ENCODE peak calls at places on chromosomes 6 and 20, in four cellular contexts. O is cardiac fibroblast, Y is HuH-7, N is colonic mucosa. Z is an unnamed sample.

GRCh38 chr6:158939255-158940170 is 60.5 kb downstream of the RSPH3 start:
- DNase-seq in N (peak; percentile 44), O (no peak), Y (peak; percentile 45), Z (no peak)

GRCh38 chr6:159463440-159463839 is 229.6 kb downstream of the SOD2 start:
- DNase-seq in N (no peak), Y (no peak), O (peak; percentile 40), Z (peak; percentile 3)

GRCh38 chr6:52087498-52087999 is at the start of gene PKHD1:
- DNase-seq in N (peak; percentile 55), O (no peak), Y (peak; percentile 54), Z (no peak)

GRCh38 chr6:14328163-14328562 is 210.6 kb downstream of the CD83 start:
- DNase-seq in Y (no peak), O (no peak), N (no peak), Z (no peak)

GRCh38 chr6:13641315-13641714 is 26.2 kb downstream of the NOL7 start:
- DNase-seq in N (no peak), O (peak; percentile 68), Y (no peak), Z (no peak)

GRCh38 chr20:60249436-60249835 is 291.2 kb downstream of the CDH26 start:
- DNase-seq in N (no peak), Y (no peak), O (peak; percentile 96), Z (no peak)

GRCh38 chr6:14796974-14797762 is 448.7 kb upstream of the JARID2 start:
- DNase-seq in N (no peak), O (peak; percentile 35), Y (no peak), Z (no peak)

GRCh38 chr6:39314273-39314790 is at the start of gene KCNK17:
- DNase-seq in N (no peak), Y (no peak), O (no peak), Z (no peak)

GRCh38 chr20:49320460-49320859 is 42.6 kb upstream of the ZNFX1 start:
- DNase-seq in O (peak; percentile 58), N (no peak), Y (peak; percentile 66), Z (peak; percentile 46)

GRCh38 chr20:34676642-34677373 is at the start of gene PIGU:
- DNase-seq in O (peak; percentile 93), N (peak; percentile 97), Y (peak; percentile 96), Z (peak; percentile 87)

GRCh38 chr6:44237021-44237812 is 9.7 kb upstream of the HSP90AB1 start:
- DNase-seq in O (peak; percentile 98), Y (peak; percentile 92), N (peak; percentile 96), Z (peak; percentile 93)

GRCh38 chr20:50133474-50134217 is 19.9 kb downstream of the PEDS1 start:
- DNase-seq in O (no peak), Y (no peak), N (no peak), Z (no peak)

GRCh38 chr20:19935842-19936241 is 81.3 kb upstream of the NAA20 start:
- DNase-seq in N (peak; percentile 82), Y (no peak), O (no peak), Z (no peak)

GRCh38 chr6:39934060-39934757 is at the start of gene MOCS1:
- DNase-seq in O (peak; percentile 70), N (peak; percentile 88), Y (peak; percentile 79), Z (no peak)

GRCh38 chr6:46491201-46491788 is at the start of gene RCAN2:
- DNase-seq in O (no peak), N (peak; percentile 65), Y (peak; percentile 78), Z (peak; percentile 13)

GRCh38 chr6:42745083-42745637 is 743 bp downstream of the TBCC start:
- DNase-seq in O (peak; percentile 28), Y (no peak), N (peak; percentile 29), Z (no peak)